ENCODE peak calls at places on chromosomes 3 and 15, in eight cellular contexts. O, F, H, A, B, Y, Z and C are unnamed samples.

GRCh38 chr3:117407317-117407716 is 697.7 kb downstream of the TUSC7 start:
- DNase-seq in O (no peak), F (no peak), H (peak), A (peak), B (peak), Y (no peak), Z (peak), C (peak)

GRCh38 chr15:45829336-45830153 is 194.7 kb downstream of the SQOR start:
- DNase-seq in O (no peak), F (no peak), H (no peak), A (no peak), B (no peak), Y (no peak), Z (no peak), C (no peak)

GRCh38 chr3:52570076-52570475 is 33.7 kb downstream of the UQCC5 start:
- DNase-seq in O (no peak), F (no peak), H (no peak), A (no peak), B (no peak), Y (no peak), Z (no peak), C (peak)

GRCh38 chr3:115042351-115042750 is 104.7 kb downstream of the ZBTB20 start:
- DNase-seq in O (no peak), F (no peak), H (no peak), A (no peak), B (no peak), Y (no peak), Z (no peak), C (peak)

GRCh38 chr15:58923696-58924300 is 9.7 kb downstream of the SLTM start:
- DNase-seq in O (no peak), F (no peak), H (no peak), A (no peak), B (no peak), Y (no peak), Z (no peak), C (no peak)

GRCh38 chr3:128319107-128319506 is 147.6 kb downstream of the DNAJB8 start:
- DNase-seq in O (no peak), F (no peak), H (no peak), A (no peak), B (no peak), Y (no peak), Z (no peak), C (no peak)

GRCh38 chr3:132554437-132554836 is 42.6 kb upstream of the ACKR4 start:
- DNase-seq in O (no peak), F (no peak), H (peak), A (no peak), B (no peak), Y (no peak), Z (peak), C (peak)

GRCh38 chr3:159882784-159883779 is 105.6 kb upstream of the IL12A start:
- DNase-seq in O (no peak), F (no peak), H (peak), A (no peak), B (peak), Y (no peak), Z (peak), C (peak)

GRCh38 chr3:127234784-127235183 is 41.9 kb downstream of the PRR23E start:
- DNase-seq in O (no peak), F (no peak), H (no peak), A (no peak), B (peak), Y (no peak), Z (no peak), C (no peak)

GRCh38 chr3:156382458-156383346 is 172.2 kb downstream of the SSR3 start:
- DNase-seq in O (peak), F (no peak), H (peak), A (peak), B (peak), Y (peak), Z (peak), C (no peak)

GRCh38 chr15:66721501-66721937 is 19.5 kb downstream of the SMAD6 start:
- DNase-seq in O (peak), F (no peak), H (peak), A (no peak), B (peak), Y (no peak), Z (no peak), C (no peak)

GRCh38 chr3:176097036-176097435 is 1100.2 kb downstream of the TBL1XR1 start:
- DNase-seq in O (no peak), F (no peak), H (no peak), A (no peak), B (no peak), Y (no peak), Z (no peak), C (no peak)

GRCh38 chr3:177615015-177615414 is 417.7 kb upstream of the TBL1XR1 start:
- DNase-seq in O (peak), F (no peak), H (peak), A (no peak), B (peak), Y (no peak), Z (peak), C (peak)
- H2AFZ ChIP-seq in O (peak), F (peak), H (no peak), A (no peak), B (peak), Y (no peak), Z (no peak), C (no peak)

GRCh38 chr15:90265271-90266060 is at the start of gene NGRN:
- DNase-seq in O (peak), F (peak), H (peak), A (peak), B (peak), Y (peak), Z (peak), C (peak)
- H2AFZ ChIP-seq in O (peak), F (peak), H (peak), A (peak), B (peak), Y (peak), Z (peak), C (peak)

DNA sequence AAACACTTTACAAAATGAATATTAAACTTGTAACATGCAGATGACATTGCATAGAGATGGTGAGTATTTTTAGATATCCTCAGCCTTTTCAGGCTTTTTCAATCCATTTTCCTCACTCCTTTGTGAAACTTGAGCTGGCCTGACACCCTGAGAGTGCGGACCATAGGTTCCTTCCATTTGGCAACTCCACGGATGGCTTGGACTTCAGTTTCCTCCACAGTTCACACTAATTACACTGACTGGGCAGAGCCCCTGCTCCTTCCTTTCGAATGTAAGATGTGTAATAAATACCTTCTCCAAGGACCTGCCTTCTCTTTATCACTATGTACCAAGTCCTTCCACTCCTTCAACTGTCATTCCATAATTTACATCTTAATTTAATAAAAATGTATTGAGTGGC is 141.7 kb upstream of the LRIG1 start:
- DNase-seq in O (no peak), F (no peak), H (no peak), A (no peak), B (no peak), Y (no peak), Z (no peak), C (no peak)
- H2AFZ ChIP-seq in O (no peak), F (peak), H (no peak), A (no peak), B (no peak), Y (no peak), Z (no peak), C (no peak)

GRCh38 chr3:101719604-101720185 is 4.7 kb upstream of the CEP97 start:
- DNase-seq in O (no peak), F (no peak), H (no peak), A (no peak), B (no peak), Y (no peak), Z (no peak), C (peak)

GRCh38 chr3:101724329-101725191 is at the start of gene CEP97:
- DNase-seq in O (peak), F (peak), H (peak), A (peak), B (peak), Y (peak), Z (peak), C (peak)

GRCh38 chr3:101721650-101721917 is 2.8 kb upstream of the CEP97 start:
- DNase-seq in O (no peak), F (no peak), H (no peak), A (no peak), B (no peak), Y (peak), Z (no peak), C (no peak)

GRCh38 chr3:101722394-101723173 is 1.8 kb upstream of the CEP97 start:
- DNase-seq in O (no peak), F (no peak), H (no peak), A (peak), B (no peak), Y (peak), Z (no peak), C (no peak)

DNA sequence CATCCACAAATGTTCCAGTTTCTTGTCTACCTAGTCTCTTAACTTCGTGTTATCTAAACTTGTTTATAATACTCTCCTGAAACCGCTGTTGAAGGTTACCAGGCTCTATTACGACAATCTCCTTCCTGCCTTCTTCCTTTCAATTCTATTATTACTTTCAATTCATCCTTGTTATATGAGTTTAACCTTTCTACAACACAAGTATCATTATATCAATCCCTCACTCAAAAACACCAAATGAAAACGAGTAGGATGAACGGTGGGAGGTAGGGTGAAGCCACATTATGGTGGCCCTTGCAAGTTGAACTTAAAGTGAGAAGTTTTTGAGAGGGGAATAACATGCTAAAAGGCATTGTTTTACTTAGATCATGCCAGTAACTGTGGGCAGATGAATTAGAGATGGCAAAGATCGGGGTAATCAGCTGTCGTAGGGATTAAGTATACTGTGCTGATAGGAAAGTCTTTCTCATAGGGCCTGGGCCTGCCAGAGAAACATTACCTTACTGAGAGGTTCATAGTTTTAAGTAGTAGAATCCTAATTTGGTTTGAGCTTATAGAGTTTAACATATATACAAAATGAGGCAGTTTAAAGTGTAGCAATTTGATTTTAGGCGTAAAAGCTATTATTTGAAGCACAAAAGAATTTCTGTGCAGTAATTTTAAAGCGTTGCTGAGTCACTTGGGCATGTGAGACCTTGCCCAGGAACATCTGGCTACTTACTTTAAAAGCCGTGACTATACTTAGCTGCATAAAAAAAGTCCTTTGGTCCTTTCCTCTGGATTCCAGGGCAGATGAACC is 3.4 kb upstream of the CEP97 start:
- DNase-seq in O (no peak), F (no peak), H (no peak), A (peak), B (peak), Y (peak), Z (no peak), C (peak)
- H2AFZ ChIP-seq in O (peak), F (peak), H (peak), A (peak), B (peak), Y (peak), Z (peak), C (peak)

GRCh38 chr15:65355983-65356353 is 21.8 kb downstream of the IGDCC3 start:
- DNase-seq in O (no peak), F (no peak), H (no peak), A (no peak), B (no peak), Y (no peak), Z (no peak), C (no peak)
- H2AFZ ChIP-seq in O (no peak), F (peak), H (no peak), A (peak), B (peak), Y (no peak), Z (no peak), C (no peak)

GRCh38 chr15:80418892-80419537 is 14.8 kb downstream of the ARNT2 start:
- DNase-seq in O (peak), F (no peak), H (peak), A (peak), B (peak), Y (peak), Z (peak), C (peak)

GRCh38 chr15:80423215-80423614 is 19.0 kb downstream of the ARNT2 start:
- DNase-seq in O (no peak), F (no peak), H (peak), A (no peak), B (no peak), Y (no peak), Z (no peak), C (peak)

GRCh38 chr15:80420658-80421057 is 16.5 kb downstream of the ARNT2 start:
- DNase-seq in O (no peak), F (no peak), H (no peak), A (peak), B (no peak), Y (no peak), Z (no peak), C (no peak)

GRCh38 chr15:80416702-80417101 is 12.5 kb downstream of the ARNT2 start:
- DNase-seq in O (no peak), F (no peak), H (no peak), A (no peak), B (no peak), Y (no peak), Z (no peak), C (no peak)

GRCh38 chr15:80419546-80419945 is 15.4 kb downstream of the ARNT2 start:
- DNase-seq in O (no peak), F (no peak), H (peak), A (no peak), B (peak), Y (no peak), Z (peak), C (peak)
- H2AFZ ChIP-seq in O (no peak), F (no peak), H (no peak), A (no peak), B (no peak), Y (no peak), Z (no peak), C (no peak)

DNA sequence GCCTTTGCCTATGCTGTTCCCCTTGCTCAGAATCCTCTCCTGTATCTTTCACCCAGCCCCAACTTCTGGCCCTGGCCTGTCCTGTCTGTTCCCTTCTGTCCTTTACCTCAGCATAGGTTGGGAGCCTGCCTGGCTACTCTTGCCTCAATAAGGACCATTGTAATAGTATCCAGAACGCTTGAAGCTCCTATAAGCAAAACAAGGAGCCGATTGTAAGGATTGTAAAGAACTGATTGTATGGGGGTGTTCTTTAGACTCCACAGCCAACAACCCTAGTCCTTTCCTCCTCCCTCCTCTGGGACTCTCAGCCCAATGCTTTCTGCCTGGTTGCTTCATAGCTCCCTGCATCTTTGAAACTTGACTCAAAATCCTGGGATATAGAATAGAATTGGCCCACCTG is 18.7 kb upstream of the RAD54L2 start:
- DNase-seq in O (no peak), F (no peak), H (no peak), A (no peak), B (no peak), Y (no peak), Z (no peak), C (no peak)
- H2AFZ ChIP-seq in O (no peak), F (no peak), H (no peak), A (no peak), B (no peak), Y (no peak), Z (no peak), C (no peak)

GRCh38 chr15:78362716-78363426 is 22.7 kb downstream of the CRABP1 start:
- DNase-seq in O (no peak), F (no peak), H (no peak), A (no peak), B (no peak), Y (no peak), Z (no peak), C (no peak)

GRCh38 chr15:78358114-78358513 is 18.0 kb downstream of the CRABP1 start:
- DNase-seq in O (no peak), F (peak), H (no peak), A (no peak), B (peak), Y (no peak), Z (no peak), C (no peak)

GRCh38 chr15:78360426-78360825 is 20.3 kb downstream of the CRABP1 start:
- DNase-seq in O (no peak), F (no peak), H (no peak), A (no peak), B (no peak), Y (no peak), Z (no peak), C (no peak)

GRCh38 chr15:78361956-78362506 is 21.9 kb downstream of the CRABP1 start:
- DNase-seq in O (no peak), F (no peak), H (no peak), A (no peak), B (no peak), Y (no peak), Z (no peak), C (no peak)

DNA sequence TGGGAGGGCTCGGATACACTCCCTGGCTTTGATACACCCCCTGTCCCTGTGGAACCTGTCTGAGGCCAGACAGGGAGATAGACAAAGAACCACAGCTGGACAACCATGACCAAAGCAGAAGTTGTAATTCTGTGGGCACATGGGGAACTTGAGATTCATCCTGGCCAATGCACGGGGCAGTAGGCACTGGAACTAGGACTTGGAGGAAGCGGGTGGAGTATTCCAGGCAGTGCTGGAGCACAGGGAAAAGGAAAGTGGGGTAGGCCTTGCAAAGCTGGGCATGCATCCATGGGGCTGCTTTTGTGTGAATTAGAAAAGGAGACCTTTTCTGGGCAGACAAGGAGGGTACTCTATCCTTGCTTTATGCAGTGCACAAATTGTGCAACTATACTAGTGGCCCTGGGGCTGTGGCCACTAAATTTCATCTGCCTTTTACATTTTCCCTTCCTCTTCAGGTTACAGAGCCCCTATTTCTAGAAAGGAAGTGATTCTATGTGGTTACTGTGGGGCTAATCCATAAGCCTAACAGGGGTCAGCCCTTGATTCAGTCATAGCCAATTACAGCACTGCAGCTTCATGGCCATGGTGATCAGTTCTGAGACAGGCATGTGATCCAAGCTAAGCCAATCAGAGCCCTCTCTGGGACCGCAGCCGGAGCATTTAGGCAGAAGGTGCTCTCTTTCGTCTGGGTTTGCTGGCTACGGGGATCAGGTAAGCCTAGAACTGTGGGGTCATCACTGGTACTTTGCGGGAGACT is 21.0 kb downstream of the CRABP1 start:
- DNase-seq in O (no peak), F (no peak), H (no peak), A (no peak), B (no peak), Y (no peak), Z (no peak), C (no peak)
- H2AFZ ChIP-seq in O (no peak), F (peak), H (no peak), A (no peak), B (no peak), Y (no peak), Z (no peak), C (no peak)

GRCh38 chr3:58041182-58041825 is 33.1 kb downstream of the FLNB start:
- DNase-seq in O (no peak), F (no peak), H (peak), A (no peak), B (no peak), Y (no peak), Z (peak), C (peak)

GRCh38 chr3:58043933-58044332 is 35.7 kb downstream of the FLNB start:
- DNase-seq in O (no peak), F (no peak), H (peak), A (no peak), B (no peak), Y (no peak), Z (no peak), C (no peak)

GRCh38 chr3:58044656-58045055 is 36.4 kb downstream of the FLNB start:
- DNase-seq in O (no peak), F (no peak), H (no peak), A (no peak), B (no peak), Y (no peak), Z (peak), C (peak)

GRCh38 chr3:58041826-58042324 is 33.7 kb downstream of the FLNB start:
- DNase-seq in O (no peak), F (no peak), H (peak), A (peak), B (peak), Y (no peak), Z (peak), C (peak)

GRCh38 chr3:58042947-58043707 is 34.9 kb downstream of the FLNB start:
- DNase-seq in O (no peak), F (no peak), H (no peak), A (no peak), B (no peak), Y (no peak), Z (no peak), C (no peak)
- H2AFZ ChIP-seq in O (no peak), F (no peak), H (no peak), A (no peak), B (no peak), Y (no peak), Z (no peak), C (no peak)